ENCODE peak calls at places on chromosomes 11 and 22, in nine cellular contexts. M is tibial nerve; P is CD8-positive, alpha-beta T cell; X is choroid plexus epithelial cell; O is ascending aorta; E is stomach; U is fibroblast of the aortic adventitia; C is astrocyte of the cerebellum; D is D721Med. Z is an unnamed sample.
A peak's percentile ranks its signal among the peaks of the same experiment; 100 is the strongest.

GRCh38 chr22:36760716-36761115 is 15.2 kb downstream of the IFT27 start:
- DNase-seq in X (no peak), M (no peak), O (no peak), P (no peak), E (no peak), C (no peak), D (no peak), U (no peak), Z (no peak)

GRCh38 chr22:19853879-19854777 is 546 bp downstream of the GNB1L start:
- DNase-seq in O (no peak), D (no peak), P (peak; percentile 43), X (peak; percentile 17), U (no peak), M (no peak), C (no peak), E (peak; percentile 25), Z (no peak)

GRCh38 chr22:32717337-32718240 is 83.9 kb upstream of the TIMP3 start:
- DNase-seq in P (no peak), D (no peak), C (no peak), X (no peak), E (no peak), M (no peak), O (no peak), U (peak; percentile 81), Z (no peak)

GRCh38 chr11:105046898-105047579 is 1.9 kb upstream of the CARD16 start:
- DNase-seq in U (peak; percentile 98), D (no peak), M (no peak), X (peak; percentile 99), E (no peak), C (peak; percentile 98), P (no peak), O (no peak), Z (peak; percentile 98)

GRCh38 chr11:111878385-111878765 is 590 bp downstream of the FDXACB1 start:
- DNase-seq in U (peak; percentile 40), C (no peak), O (no peak), E (no peak), M (no peak), X (peak; percentile 17), D (no peak), P (no peak), Z (peak; percentile 10)

GRCh38 chr11:120696597-120696996 is 185.0 kb downstream of the GRIK4 start:
- DNase-seq in X (no peak), P (no peak), M (no peak), D (no peak), O (no peak), U (no peak), C (no peak), E (no peak), Z (no peak)

GRCh38 chr11:121523581-121524232 is 70.9 kb upstream of the SORL1-AS1 start:
- DNase-seq in X (no peak), O (no peak), M (no peak), U (no peak), E (no peak), C (no peak), P (no peak), D (no peak), Z (no peak)

GRCh38 chr11:2098691-2099522 is 40.3 kb downstream of the IGF2 start:
- DNase-seq in E (no peak), U (no peak), M (no peak), X (no peak), O (no peak), C (no peak), P (peak; percentile 12), D (no peak), Z (no peak)

GRCh38 chr11:126510621-126511370 is 155.3 kb downstream of the ST3GAL4 start:
- DNase-seq in D (no peak), M (no peak), E (no peak), O (no peak), U (peak; percentile 2), P (no peak), C (peak; percentile 2), X (peak; percentile 24), Z (no peak)

GRCh38 chr22:27223317-27224177 is 566.2 kb downstream of the MIAT start:
- DNase-seq in E (no peak), X (peak; percentile 87), M (no peak), P (no peak), O (no peak), C (peak; percentile 81), U (peak; percentile 99), D (no peak), Z (peak; percentile 84)

GRCh38 chr11:19087658-19088057 is 27.1 kb upstream of the MRGPRX2 start:
- DNase-seq in C (peak; percentile 79), D (no peak), X (peak; percentile 69), P (no peak), O (no peak), U (peak; percentile 83), E (no peak), M (no peak), Z (peak; percentile 89)

GRCh38 chr11:38060930-38061329 is 1462.9 kb upstream of the RAG2 start:
- DNase-seq in P (no peak), E (no peak), X (peak; percentile 15), U (no peak), D (no peak), O (no peak), M (no peak), C (no peak), Z (no peak)

GRCh38 chr11:5541427-5541826 is 6.9 kb downstream of the OR52H1 start:
- DNase-seq in E (no peak), M (no peak), C (no peak), X (no peak), P (no peak), D (no peak), O (no peak), U (no peak), Z (no peak)

GRCh38 chr22:44585559-44586121 is 87.6 kb upstream of the RTL6 start:
- DNase-seq in O (no peak), X (no peak), U (no peak), M (no peak), E (no peak), C (no peak), P (no peak), D (no peak), Z (no peak)

GRCh38 chr11:12532580-12532979 is 141.6 kb upstream of the TEAD1 start:
- DNase-seq in X (no peak), D (no peak), M (no peak), C (no peak), O (no peak), P (no peak), E (no peak), U (no peak), Z (no peak)

GRCh38 chr11:101369835-101370234 is 214.0 kb downstream of the TRPC6 start:
- DNase-seq in O (no peak), X (no peak), P (no peak), E (no peak), M (no peak), D (no peak), U (no peak), C (no peak), Z (no peak)

GRCh38 chr11:116193321-116194114 is 579.3 kb downstream of the BUD13 start:
- DNase-seq in M (no peak), X (peak; percentile 50), U (peak; percentile 18), D (no peak), E (peak; percentile 67), C (peak; percentile 87), O (no peak), P (no peak), Z (no peak)

GRCh38 chr11:59173080-59173963 is 1.4 kb downstream of the DTX4 start:
- DNase-seq in D (no peak), U (no peak), P (no peak), E (peak; percentile 35), X (no peak), C (no peak), M (no peak), O (no peak), Z (no peak)

GRCh38 chr11:63920870-63921417 is 4.0 kb upstream of the RCOR2 start:
- DNase-seq in C (no peak), M (no peak), D (no peak), E (no peak), O (no peak), P (peak; percentile 38), U (no peak), X (no peak), Z (no peak)

GRCh38 chr11:43947003-43947500 is 4.6 kb downstream of the C11orf96 start:
- DNase-seq in E (no peak), P (no peak), U (no peak), X (peak; percentile 69), D (no peak), C (no peak), M (no peak), O (no peak), Z (peak; percentile 39)
- TF ChIP-seq CTCF in E (no peak), P (no peak), U (peak; percentile 39), X (peak; percentile 68), D (peak; percentile 20), C (peak; percentile 39), M (peak; percentile 23), O (peak; percentile 59), Z (peak; percentile 63)

GRCh38 chr11:15216678-15217077 is 102.0 kb downstream of the INSC start:
- DNase-seq in M (no peak), P (no peak), D (no peak), U (no peak), X (peak; percentile 15), C (no peak), O (no peak), E (no peak), Z (no peak)
- TF ChIP-seq CTCF in M (no peak), P (peak; percentile 37), D (peak; percentile 29), U (peak; percentile 40), X (peak; percentile 69), C (peak; percentile 43), O (no peak), E (no peak), Z (peak; percentile 78)

GRCh38 chr11:133058501-133058900 is 473.8 kb downstream of the OPCML start:
- DNase-seq in M (no peak), E (no peak), U (no peak), C (no peak), X (no peak), D (no peak), O (no peak), P (no peak), Z (no peak)
- TF ChIP-seq CTCF in M (no peak), E (no peak), U (no peak), C (no peak), X (no peak), D (no peak), O (no peak), P (no peak), Z (no peak)

DNA sequence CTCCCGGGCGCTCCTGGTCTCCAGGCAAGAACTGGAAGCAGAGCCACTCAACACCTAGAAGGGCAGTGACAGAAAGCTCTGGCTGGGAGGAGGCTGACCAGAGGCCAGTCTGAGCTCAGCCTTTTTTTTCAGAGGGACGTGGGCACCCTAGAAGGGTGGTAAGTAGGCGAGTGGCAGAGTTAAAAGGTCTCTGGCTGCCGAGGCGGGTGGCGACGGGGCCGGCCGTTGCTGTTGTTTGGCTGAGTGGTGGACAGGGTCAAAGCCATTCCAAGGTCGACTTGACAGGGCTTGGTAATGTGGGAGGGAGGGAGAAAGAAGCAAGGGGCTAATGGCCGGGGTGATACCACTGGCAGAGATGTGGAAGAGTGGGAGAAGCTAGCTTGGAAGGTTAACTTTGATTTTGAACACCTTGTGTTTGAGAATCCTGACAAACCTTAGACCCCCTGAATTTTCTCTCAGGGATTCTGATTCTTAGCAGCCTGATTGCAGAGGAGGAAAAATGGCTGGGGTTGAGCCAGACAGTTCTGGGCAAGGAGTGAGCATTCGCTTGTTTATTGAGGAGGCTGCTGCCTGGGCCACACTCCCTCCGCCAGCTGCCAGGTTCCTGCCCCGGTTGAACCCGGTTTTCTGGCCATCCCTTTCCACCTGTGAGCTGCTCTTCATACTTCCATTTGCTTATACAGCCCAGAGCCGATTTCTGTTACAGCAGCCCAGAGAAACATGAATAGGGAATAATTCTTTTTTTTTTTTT is 866 bp upstream of the SYCE3 start:
- DNase-seq in E (peak; percentile 51), O (no peak), X (no peak), U (no peak), C (no peak), D (no peak), M (no peak), P (peak; percentile 17), Z (no peak)
- TF ChIP-seq CTCF in E (no peak), O (no peak), X (no peak), U (no peak), C (no peak), D (no peak), M (no peak), P (no peak), Z (no peak)

Z was measured in HFFc6.